ENCODE peak calls at places on chromosome 17, in ten cellular contexts. S is AG09309, U is A673, J is left ventricle myocardium inferior, A is cardiac muscle cell, N is ascending aorta, R is endothelial cell, L is body of pancreas, Y is A549, B is GM13976. E is an unnamed sample.

GRCh38 chr17:77455111-77455877 is 314.5 kb downstream of the SEC14L1 start:
- DNase-seq in S (no peak), U (no peak), J (no peak), A (no peak), N (no peak), R (no peak), L (no peak), Y (no peak), B (no peak), E (peak)

GRCh38 chr17:63445571-63446217 is 412 bp downstream of the CYB561 start:
- DNase-seq in S (no peak), U (no peak), J (no peak), A (peak), N (no peak), R (peak), L (peak), Y (peak), B (peak), E (no peak)

GRCh38 chr17:68297168-68297567 is 5.9 kb downstream of the ARSG start:
- DNase-seq in S (no peak), U (no peak), J (no peak), A (no peak), N (no peak), R (no peak), L (no peak), Y (no peak), B (no peak), E (no peak)

GRCh38 chr17:72516772-72517399 is 396.1 kb downstream of the SOX9 start:
- DNase-seq in S (no peak), U (no peak), J (no peak), A (no peak), N (no peak), R (no peak), L (peak), Y (peak), B (no peak), E (no peak)

GRCh38 chr17:37239690-37240344 is 136.0 kb upstream of the C17orf78 start:
- DNase-seq in S (no peak), U (peak), J (no peak), A (no peak), N (no peak), R (no peak), L (no peak), Y (peak), B (peak), E (no peak)

GRCh38 chr17:74288785-74289184 is 14.8 kb downstream of the DNAI2 start:
- DNase-seq in S (no peak), U (no peak), J (no peak), A (no peak), N (no peak), R (no peak), L (no peak), Y (no peak), B (peak), E (no peak)

GRCh38 chr17:37717627-37718382 is 27.1 kb downstream of the HNF1B start:
- DNase-seq in S (no peak), U (no peak), J (no peak), A (no peak), N (no peak), R (no peak), L (no peak), Y (no peak), B (no peak), E (no peak)

GRCh38 chr17:17542906-17543635 is 46.9 kb upstream of the RASD1 start:
- DNase-seq in S (no peak), U (no peak), J (no peak), A (no peak), N (no peak), R (no peak), L (peak), Y (no peak), B (no peak), E (no peak)

GRCh38 chr17:41633498-41634197 is 9.3 kb upstream of the KRT17 start:
- DNase-seq in S (no peak), U (no peak), J (no peak), A (no peak), N (no peak), R (no peak), L (no peak), Y (no peak), B (no peak), E (no peak)

GRCh38 chr17:64661981-64662773 is at the start of gene SMURF2:
- DNase-seq in S (no peak), U (peak), J (peak), A (peak), N (peak), R (peak), L (peak), Y (peak), B (peak), E (peak)
- TF ChIP-seq CTCF in S (no peak), U (no peak), J (peak), A (no peak), N (no peak), R (no peak), L (no peak), Y (no peak), B (no peak), E (peak)

GRCh38 chr17:49035470-49036269 is 38.5 kb downstream of the IGF2BP1 start:
- DNase-seq in S (no peak), U (peak), J (peak), A (peak), N (no peak), R (peak), L (peak), Y (peak), B (peak), E (no peak)

GRCh38 chr17:49036270-49036626 is 39.1 kb downstream of the IGF2BP1 start:
- DNase-seq in S (no peak), U (no peak), J (no peak), A (no peak), N (no peak), R (no peak), L (no peak), Y (no peak), B (no peak), E (no peak)

GRCh38 chr17:49029841-49030240 is 32.7 kb downstream of the IGF2BP1 start:
- DNase-seq in S (no peak), U (no peak), J (no peak), A (no peak), N (no peak), R (no peak), L (no peak), Y (no peak), B (no peak), E (no peak)

GRCh38 chr17:49028271-49028670 is 31.1 kb downstream of the IGF2BP1 start:
- DNase-seq in S (no peak), U (no peak), J (no peak), A (no peak), N (no peak), R (no peak), L (no peak), Y (no peak), B (no peak), E (no peak)

DNA sequence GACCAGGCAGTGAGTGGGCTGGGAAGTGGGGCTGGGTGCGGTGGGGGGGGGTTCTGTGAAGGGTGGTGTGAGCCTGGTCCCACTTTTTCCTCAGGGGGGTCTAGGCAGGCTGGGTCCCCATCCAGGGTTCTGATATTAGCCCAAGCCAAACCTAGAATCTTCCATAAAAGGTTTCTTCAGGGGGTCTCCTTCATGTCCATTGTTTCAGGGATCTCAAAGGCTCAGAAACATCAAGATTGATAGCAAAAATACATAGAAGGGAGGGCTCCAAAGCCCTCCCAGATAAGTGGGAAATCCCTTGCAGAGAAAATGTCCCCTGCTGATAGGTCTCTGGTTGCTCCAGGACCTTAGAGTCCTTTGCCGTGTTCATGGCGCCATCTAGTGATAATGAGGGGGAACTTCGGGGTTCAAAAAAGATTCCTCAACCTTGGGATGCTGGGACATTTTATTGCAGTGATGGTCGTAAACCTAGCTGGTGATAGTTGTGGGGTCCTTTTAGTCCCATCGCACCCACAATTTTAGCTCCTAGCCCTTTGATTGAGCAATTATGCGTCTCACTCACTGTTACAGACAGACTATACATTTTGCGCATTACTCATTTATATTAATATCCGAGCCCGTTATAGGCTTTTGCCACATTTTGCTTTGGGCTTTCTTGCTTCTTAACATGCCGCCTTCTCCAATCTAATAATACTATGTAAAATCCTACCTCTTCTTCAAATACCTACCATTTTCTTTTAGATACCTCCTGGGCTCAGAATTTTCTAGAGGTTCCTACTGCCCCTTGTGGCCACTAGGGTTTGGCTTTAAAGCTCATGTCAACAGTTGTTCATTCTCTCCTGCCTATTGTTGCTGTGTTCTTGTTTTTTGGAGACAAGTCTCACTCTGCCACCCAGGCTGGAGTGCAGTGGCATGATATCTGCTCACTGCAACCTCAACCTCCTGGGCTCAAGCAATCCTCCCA is 35.1 kb downstream of the IGF2BP1 start:
- DNase-seq in S (peak), U (peak), J (no peak), A (peak), N (no peak), R (peak), L (peak), Y (peak), B (peak), E (no peak)
- TF ChIP-seq CTCF in S (peak), U (peak), J (peak), A (peak), N (peak), R (peak), L (peak), Y (peak), B (peak), E (peak)

GRCh38 chr17:71472809-71473789 is 647.7 kb upstream of the SOX9 start:
- DNase-seq in S (peak), U (peak), J (no peak), A (peak), N (no peak), R (peak), L (peak), Y (peak), B (peak), E (no peak)
- TF ChIP-seq CTCF in S (peak), U (peak), J (peak), A (peak), N (peak), R (peak), L (peak), Y (peak), B (peak), E (peak)

DNA sequence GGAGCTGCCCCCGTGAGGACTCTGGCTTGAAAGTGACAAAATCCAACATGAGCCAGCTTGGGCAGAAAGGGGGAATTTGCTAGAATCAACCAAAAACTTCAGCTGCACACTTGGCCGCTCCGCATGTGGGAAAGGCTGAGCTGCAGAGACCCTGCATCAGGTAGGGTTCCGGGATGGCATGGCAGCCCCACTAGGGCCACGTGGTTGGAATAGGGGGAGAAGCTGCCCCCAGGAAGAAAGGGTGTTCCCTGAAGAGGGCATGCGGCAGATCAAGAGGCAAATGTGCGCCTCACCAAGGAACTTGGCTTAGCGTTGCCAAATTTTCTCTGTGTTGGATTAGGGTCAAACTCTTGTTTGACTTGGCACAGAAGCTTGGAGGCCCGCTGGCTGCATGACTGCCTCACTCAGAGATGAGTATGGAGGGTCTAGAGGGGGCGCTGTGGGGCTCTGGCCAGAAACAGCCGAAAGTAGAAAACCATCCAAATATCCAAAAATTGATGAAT is 29.2 kb upstream of the WFIKKN2 start:
- DNase-seq in S (no peak), U (peak), J (no peak), A (no peak), N (no peak), R (no peak), L (peak), Y (no peak), B (no peak), E (no peak)
- TF ChIP-seq CTCF in S (no peak), U (peak), J (no peak), A (peak), N (peak), R (no peak), L (no peak), Y (no peak), B (no peak), E (peak)

GRCh38 chr17:1617620-1618174 is 10.9 kb downstream of the SLC43A2 start:
- DNase-seq in S (peak), U (peak), J (no peak), A (no peak), N (no peak), R (no peak), L (no peak), Y (peak), B (no peak), E (no peak)
- TF ChIP-seq CTCF in S (peak), U (no peak), J (no peak), A (no peak), N (no peak), R (no peak), L (no peak), Y (peak), B (no peak), E (no peak)

GRCh38 chr17:40450175-40450574 is 6.9 kb downstream of the IGFBP4 start:
- DNase-seq in S (no peak), U (no peak), J (no peak), A (no peak), N (no peak), R (peak), L (peak), Y (peak), B (peak), E (no peak)
- TF ChIP-seq CTCF in S (peak), U (peak), J (peak), A (peak), N (peak), R (peak), L (peak), Y (peak), B (peak), E (peak)

E was measured in type B pancreatic cell.